ENCODE peak calls at places on chromosomes 3 and 15, in five cellular contexts. Y is GM12878, E is K562, K is HCT116, C is A549. F is an unnamed sample.

GRCh38 chr3:195080125-195080524 is 190.8 kb downstream of the XXYLT1 start:
- DNase-seq in Y (no peak), E (no peak), K (no peak), C (no peak), F (peak; percentile 62)

GRCh38 chr15:69265347-69265955 is 33.3 kb upstream of the PAQR5 start:
- DNase-seq in Y (no peak), E (no peak), K (peak; percentile 34), C (peak; percentile 36), F (peak; percentile 42)

GRCh38 chr15:57526615-57527014 is 65.1 kb upstream of the MYZAP start:
- DNase-seq in Y (no peak), E (no peak), K (no peak), C (no peak), F (no peak)

GRCh38 chr3:177362646-177363045 is 165.4 kb upstream of the TBL1XR1 start:
- DNase-seq in Y (no peak), E (no peak), K (no peak), C (no peak), F (no peak)

GRCh38 chr3:144273611-144274010 is 302.0 kb downstream of the DIPK2A start:
- DNase-seq in Y (no peak), E (no peak), K (no peak), C (no peak), F (no peak)

GRCh38 chr3:101689291-101689690 is 2.8 kb upstream of the RPL24 start:
- DNase-seq in Y (no peak), E (no peak), K (no peak), C (no peak), F (no peak)

GRCh38 chr15:82810061-82810862 is 834 bp downstream of the WHAMM start:
- DNase-seq in Y (no peak), E (no peak), K (no peak), C (no peak), F (peak; percentile 75)

GRCh38 chr3:184808021-184808420 is 3.9 kb upstream of the VPS8 start:
- DNase-seq in Y (no peak), E (no peak), K (peak; percentile 44), C (no peak), F (peak; percentile 54)

GRCh38 chr3:19866751-19867347 is 67.2 kb downstream of the EFHB start:
- DNase-seq in Y (peak; percentile 19), E (peak; percentile 52), K (peak; percentile 24), C (peak; percentile 28), F (peak; percentile 64)

GRCh38 chr3:141796436-141797166 is 33.4 kb downstream of the GRK7 start:
- DNase-seq in Y (peak; percentile 63), E (no peak), K (no peak), C (no peak), F (peak; percentile 92)

GRCh38 chr15:35014265-35014664 is 26.2 kb upstream of the ZNF770 start:
- DNase-seq in Y (no peak), E (no peak), K (no peak), C (no peak), F (no peak)

GRCh38 chr3:71532639-71533395 is 50.7 kb downstream of the FOXP1 start:
- DNase-seq in Y (no peak), E (no peak), K (no peak), C (no peak), F (peak; percentile 38)

GRCh38 chr3:132029182-132029902 is 5.5 kb downstream of the CPNE4 start:
- DNase-seq in Y (no peak), E (peak; percentile 50), K (peak; percentile 69), C (peak; percentile 66), F (peak; percentile 75)

GRCh38 chr3:24303057-24303754 is 191.4 kb downstream of the THRB start:
- DNase-seq in Y (no peak), E (no peak), K (no peak), C (no peak), F (no peak)

GRCh38 chr3:45306406-45307008 is 80.4 kb upstream of the TMEM158 start:
- DNase-seq in Y (no peak), E (no peak), K (no peak), C (no peak), F (no peak)

GRCh38 chr3:56764904-56765445 is 36.8 kb downstream of the ARHGEF3 start:
- DNase-seq in Y (no peak), E (no peak), K (no peak), C (no peak), F (no peak)

GRCh38 chr15:47715856-47716445 is 1.4 kb upstream of the SEMA6D start:
- DNase-seq in Y (no peak), E (no peak), K (no peak), C (no peak), F (no peak)

GRCh38 chr3:193853511-193854219 is 260.7 kb downstream of the OPA1 start:
- DNase-seq in Y (no peak), E (peak; percentile 68), K (no peak), C (no peak), F (peak; percentile 63)

GRCh38 chr3:43755511-43756200 is 64.9 kb downstream of the ABHD5 start:
- DNase-seq in Y (no peak), E (no peak), K (no peak), C (no peak), F (no peak)

DNA sequence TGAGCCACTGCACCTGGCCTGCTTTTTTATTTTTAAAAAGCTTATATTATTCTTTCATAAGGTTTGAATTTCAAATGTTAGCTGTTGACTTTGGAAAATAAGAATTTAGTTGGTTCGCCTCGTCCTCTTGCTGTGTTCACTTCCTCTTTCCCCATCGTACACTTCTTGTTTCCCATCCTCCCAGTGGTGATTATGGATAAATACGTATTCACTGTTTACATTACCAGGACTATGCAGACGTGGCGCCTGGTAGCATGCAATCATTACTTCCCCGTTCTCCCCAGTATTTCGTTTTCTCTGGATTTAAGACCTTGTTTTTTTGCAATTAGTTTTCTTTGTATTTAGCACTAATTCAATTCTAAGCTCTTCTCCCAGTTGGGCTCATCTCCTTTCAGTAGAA is 70.1 kb downstream of the LMLN start:
- DNase-seq in Y (no peak), E (no peak), K (no peak), C (no peak), F (peak; percentile 46)
- TF ChIP-seq MAX in Y (no peak), E (no peak), K (no peak), C (no peak), F (no peak)

GRCh38 chr3:10759495-10759894 is 56.5 kb upstream of the SLC6A11 start:
- DNase-seq in Y (no peak), E (no peak), K (no peak), C (no peak), F (no peak)
- TF ChIP-seq POLR2A in Y (no peak), E (no peak), K (no peak), C (no peak), F (no peak)

GRCh38 chr3:11509175-11510000 is 134.3 kb downstream of the VGLL4 start:
- DNase-seq in Y (no peak), E (peak; percentile 70), K (no peak), C (no peak), F (no peak)
- H3K4me3 ChIP-seq in Y (no peak overlapping the region), E (no peak overlapping the region), K (no peak overlapping the region), C (no peak overlapping the region), F (no peak overlapping the region)

GRCh38 chr3:64242435-64242834 is 17.2 kb upstream of the PRICKLE2 start:
- DNase-seq in Y (no peak), E (no peak), K (no peak), C (no peak), F (no peak)
- TF ChIP-seq MAX in Y (no peak), E (no peak), K (no peak), C (no peak), F (no peak)

DNA sequence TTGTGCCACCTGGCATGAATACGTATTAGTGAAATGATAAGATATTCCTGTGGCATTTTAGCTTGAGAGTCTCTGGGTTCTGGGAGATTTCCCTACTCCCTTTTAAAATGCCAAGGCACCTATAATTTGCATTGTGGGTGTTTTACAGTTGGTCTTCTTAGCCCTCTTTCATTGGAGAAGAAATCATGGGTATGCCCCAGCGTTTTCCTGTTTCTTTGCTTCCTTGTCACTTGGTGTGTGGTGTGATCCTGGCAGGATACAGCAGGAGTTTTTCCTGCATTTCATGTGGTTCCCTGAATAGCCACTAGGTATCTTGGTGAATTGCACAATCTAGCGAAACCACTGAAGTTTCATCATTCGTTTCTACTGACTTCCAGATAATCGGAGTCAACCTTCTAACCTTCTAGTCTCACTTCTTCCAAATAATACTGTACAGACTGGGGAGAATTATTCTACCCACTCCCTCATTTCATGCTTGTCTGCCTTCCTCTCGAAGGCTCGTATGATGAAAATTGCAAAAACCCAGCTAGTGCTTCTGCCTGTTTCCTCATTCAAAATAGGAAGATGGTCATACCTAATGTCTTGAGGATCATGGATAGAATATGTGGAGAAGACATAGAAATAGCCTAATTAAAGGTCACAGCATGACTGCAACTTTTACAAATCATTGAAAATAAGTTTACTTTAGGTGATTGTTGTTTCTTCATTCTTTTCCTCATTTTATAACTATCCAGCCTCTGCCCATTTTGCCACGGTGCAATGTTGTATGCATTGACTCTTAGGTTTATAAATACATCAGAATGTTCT is 2.7 kb downstream of the BHLHE40 start:
- DNase-seq in Y (no peak), E (no peak), K (no peak), C (no peak), F (peak; percentile 75)
- TF ChIP-seq POLR2A in Y (no peak), E (no peak), K (no peak), C (no peak), F (no peak)

DNA sequence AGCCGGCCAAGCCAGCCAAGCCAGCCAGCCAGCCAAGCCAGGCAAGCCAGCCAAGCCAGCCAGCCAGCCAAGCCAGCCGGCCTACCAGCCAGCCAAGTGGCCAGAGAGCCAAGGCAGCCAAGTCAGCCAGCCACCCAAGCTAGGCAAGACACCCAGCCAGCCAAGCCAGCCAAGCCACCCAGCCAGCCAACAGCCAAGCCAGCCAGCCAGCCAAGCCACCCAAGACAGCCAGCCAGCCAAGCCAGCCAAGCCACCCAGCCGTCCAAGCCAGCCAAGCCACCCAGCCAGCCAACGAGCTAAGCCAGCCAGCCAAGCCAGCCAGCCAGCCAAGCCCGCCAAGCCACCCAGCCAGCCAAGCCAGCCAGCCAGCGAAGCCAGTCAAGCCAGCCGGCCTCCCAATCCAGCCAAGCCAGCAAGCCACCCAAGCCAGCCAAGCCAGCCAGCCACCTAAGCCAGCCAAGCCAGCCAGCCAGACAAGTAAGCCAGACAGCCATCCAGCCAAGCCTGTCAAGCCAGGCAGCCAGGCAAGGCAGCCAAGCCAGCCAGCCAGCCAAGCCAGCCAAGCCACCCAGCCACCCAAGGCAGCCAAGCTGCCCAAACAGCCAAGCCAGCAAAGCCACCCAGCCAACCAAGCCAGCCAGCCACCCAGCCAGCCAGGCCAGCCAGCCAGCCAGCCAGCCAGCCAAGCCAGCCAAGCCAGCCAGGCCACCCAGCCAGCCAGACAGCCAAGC is 200.5 kb downstream of the GOLGA6L6 start:
- DNase-seq in Y (no peak), E (peak; percentile 24), K (no peak), C (no peak), F (peak; percentile 34)
- H3K4me3 ChIP-seq in Y (no peak overlapping the region), E (no peak overlapping the region), K (no peak overlapping the region), C (no peak overlapping the region), F (no peak overlapping the region)

F was measured in NB4.